ENCODE peak calls at places on chromosomes 5 and 9, in eight cellular contexts. One of them, this sample, is unnamed.

GRCh38 chr9:136505406-136506403 is 22.9 kb upstream of the SEC16A start:
- DNase-seq in Karpas-422: no peak
- DNase-seq in heart left ventricle: no peak
- DNase-seq in bronchial epithelial cell: no peak
- DNase-seq in fibroblast of lung: no peak
- DNase-seq in GM23248: no peak
- DNase-seq in fibroblast of villous mesenchyme: no peak
- DNase-seq in adipocyte: no peak
- DNase-seq in this sample: no peak

GRCh38 chr5:52997424-52997823 is 8.3 kb downstream of the ITGA2 start:
- DNase-seq in GM23248: peak
- DNase-seq in fibroblast of villous mesenchyme: no peak
- DNase-seq in heart left ventricle: no peak
- DNase-seq in bronchial epithelial cell: no peak
- DNase-seq in adipocyte: no peak
- DNase-seq in fibroblast of lung: no peak
- DNase-seq in Karpas-422: no peak
- DNase-seq in this sample: peak

GRCh38 chr5:7773178-7773577 is 77.8 kb downstream of the CFAP90 start:
- DNase-seq in Karpas-422: no peak
- DNase-seq in fibroblast of lung: no peak
- DNase-seq in heart left ventricle: no peak
- DNase-seq in bronchial epithelial cell: no peak
- DNase-seq in GM23248: no peak
- DNase-seq in fibroblast of villous mesenchyme: no peak
- DNase-seq in adipocyte: no peak
- DNase-seq in this sample: no peak

GRCh38 chr9:70049672-70050271 is 6.1 kb downstream of the MAMDC2 start:
- DNase-seq in fibroblast of villous mesenchyme: peak
- DNase-seq in GM23248: peak
- DNase-seq in adipocyte: peak
- DNase-seq in bronchial epithelial cell: no peak
- DNase-seq in Karpas-422: no peak
- DNase-seq in fibroblast of lung: peak
- DNase-seq in heart left ventricle: peak
- DNase-seq in this sample: peak

GRCh38 chr5:179217356-179217755 is 127.9 kb downstream of the ADAMTS2 start:
- DNase-seq in adipocyte: no peak
- DNase-seq in bronchial epithelial cell: no peak
- DNase-seq in heart left ventricle: no peak
- DNase-seq in Karpas-422: no peak
- DNase-seq in fibroblast of lung: peak
- DNase-seq in GM23248: peak
- DNase-seq in fibroblast of villous mesenchyme: peak
- DNase-seq in this sample: peak

GRCh38 chr9:36855443-36856315 is 178.4 kb downstream of the PAX5 start:
- DNase-seq in GM23248: peak
- DNase-seq in heart left ventricle: no peak
- DNase-seq in fibroblast of lung: no peak
- DNase-seq in adipocyte: no peak
- DNase-seq in bronchial epithelial cell: peak
- DNase-seq in fibroblast of villous mesenchyme: no peak
- DNase-seq in Karpas-422: peak
- DNase-seq in this sample: peak

GRCh38 chr5:181198905-181199519 is 6.0 kb downstream of the TRIM7 start:
- DNase-seq in adipocyte: no peak
- DNase-seq in fibroblast of villous mesenchyme: no peak
- DNase-seq in heart left ventricle: no peak
- DNase-seq in Karpas-422: no peak
- DNase-seq in GM23248: no peak
- DNase-seq in bronchial epithelial cell: no peak
- DNase-seq in fibroblast of lung: no peak
- DNase-seq in this sample: no peak

GRCh38 chr9:134589748-134590147 is 51.9 kb upstream of the COL5A1 start:
- DNase-seq in adipocyte: no peak
- DNase-seq in fibroblast of villous mesenchyme: no peak
- DNase-seq in heart left ventricle: no peak
- DNase-seq in GM23248: no peak
- DNase-seq in Karpas-422: no peak
- DNase-seq in bronchial epithelial cell: no peak
- DNase-seq in fibroblast of lung: no peak
- DNase-seq in this sample: no peak

GRCh38 chr9:113886471-113886870 is 10.4 kb downstream of the ZNF618 start:
- DNase-seq in adipocyte: peak
- DNase-seq in bronchial epithelial cell: no peak
- DNase-seq in fibroblast of lung: no peak
- DNase-seq in Karpas-422: no peak
- DNase-seq in heart left ventricle: no peak
- DNase-seq in fibroblast of villous mesenchyme: peak
- DNase-seq in GM23248: peak
- DNase-seq in this sample: peak

GRCh38 chr5:11048760-11049159 is 287.7 kb upstream of the DAP start:
- DNase-seq in GM23248: no peak
- DNase-seq in adipocyte: no peak
- DNase-seq in fibroblast of lung: no peak
- DNase-seq in Karpas-422: peak
- DNase-seq in heart left ventricle: no peak
- DNase-seq in bronchial epithelial cell: no peak
- DNase-seq in fibroblast of villous mesenchyme: no peak
- DNase-seq in this sample: no peak

GRCh38 chr5:65142511-65143011 is 339.2 kb downstream of the ADAMTS6 start:
- DNase-seq in fibroblast of villous mesenchyme: peak
- DNase-seq in bronchial epithelial cell: peak
- DNase-seq in GM23248: peak
- DNase-seq in heart left ventricle: no peak
- DNase-seq in fibroblast of lung: peak
- DNase-seq in Karpas-422: no peak
- DNase-seq in adipocyte: peak
- DNase-seq in this sample: peak

GRCh38 chr5:671459-672328 is 21.5 kb downstream of the TPPP start:
- DNase-seq in Karpas-422: peak
- DNase-seq in heart left ventricle: peak
- DNase-seq in adipocyte: peak
- DNase-seq in bronchial epithelial cell: peak
- DNase-seq in fibroblast of villous mesenchyme: peak
- DNase-seq in GM23248: peak
- DNase-seq in fibroblast of lung: peak
- DNase-seq in this sample: peak

GRCh38 chr5:95822408-95823240 is at the start of gene GLRX:
- DNase-seq in bronchial epithelial cell: peak
- DNase-seq in heart left ventricle: peak
- DNase-seq in GM23248: peak
- DNase-seq in fibroblast of lung: peak
- DNase-seq in Karpas-422: peak
- DNase-seq in adipocyte: peak
- DNase-seq in fibroblast of villous mesenchyme: peak
- DNase-seq in this sample: peak

GRCh38 chr5:141681695-141682641 is at the start of gene ARAP3:
- DNase-seq in bronchial epithelial cell: peak
- DNase-seq in heart left ventricle: peak
- DNase-seq in fibroblast of villous mesenchyme: peak
- DNase-seq in fibroblast of lung: peak
- DNase-seq in adipocyte: peak
- DNase-seq in Karpas-422: no peak
- DNase-seq in GM23248: peak
- DNase-seq in this sample: peak

GRCh38 chr9:77673912-77674791 is 26.0 kb upstream of the GNA14 start:
- DNase-seq in fibroblast of lung: no peak
- DNase-seq in heart left ventricle: no peak
- DNase-seq in GM23248: no peak
- DNase-seq in fibroblast of villous mesenchyme: no peak
- DNase-seq in adipocyte: peak
- DNase-seq in Karpas-422: peak
- DNase-seq in bronchial epithelial cell: no peak
- DNase-seq in this sample: peak

GRCh38 chr9:98708933-98709911 is at the start of gene GABBR2:
- DNase-seq in GM23248: peak
- DNase-seq in fibroblast of lung: peak
- DNase-seq in Karpas-422: no peak
- DNase-seq in heart left ventricle: no peak
- DNase-seq in bronchial epithelial cell: no peak
- DNase-seq in adipocyte: peak
- DNase-seq in fibroblast of villous mesenchyme: no peak
- DNase-seq in this sample: no peak

GRCh38 chr5:148179234-148179824 is 11.0 kb downstream of the SPINK14 start:
- DNase-seq in bronchial epithelial cell: peak
- DNase-seq in fibroblast of lung: peak
- DNase-seq in heart left ventricle: no peak
- DNase-seq in Karpas-422: peak
- DNase-seq in adipocyte: peak
- DNase-seq in GM23248: peak
- DNase-seq in fibroblast of villous mesenchyme: peak
- DNase-seq in this sample: peak

DNA sequence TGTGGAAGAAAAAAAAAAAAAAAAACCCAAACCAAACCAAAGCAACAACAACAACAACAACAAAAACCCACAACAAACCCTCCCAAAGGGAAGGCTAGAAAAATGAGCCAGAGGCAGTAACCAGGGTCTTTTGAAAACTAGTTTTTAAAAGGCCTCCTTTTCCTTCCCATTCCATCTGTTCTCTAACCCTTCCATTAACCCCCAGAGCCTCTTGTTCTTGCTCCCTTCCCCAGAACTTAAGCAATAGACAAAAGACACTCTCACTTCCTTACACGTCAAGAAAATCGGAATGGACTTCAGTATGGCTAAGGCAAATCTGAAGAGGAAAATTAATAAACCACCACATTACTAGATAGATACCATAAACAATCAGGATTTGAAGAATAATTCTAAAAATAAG is 292.8 kb downstream of the ARL15 start:
- DNase-seq in heart left ventricle: no peak
- DNase-seq in bronchial epithelial cell: no peak
- DNase-seq in Karpas-422: no peak
- DNase-seq in adipocyte: no peak
- DNase-seq in fibroblast of lung: no peak
- DNase-seq in GM23248: no peak
- DNase-seq in fibroblast of villous mesenchyme: no peak
- DNase-seq in this sample: no peak
- H3K4me3 ChIP-seq in heart left ventricle: no peak
- H3K4me3 ChIP-seq in bronchial epithelial cell: no peak
- H3K4me3 ChIP-seq in Karpas-422: no peak
- H3K4me3 ChIP-seq in adipocyte: no peak
- H3K4me3 ChIP-seq in fibroblast of lung: no peak
- H3K4me3 ChIP-seq in GM23248: no peak
- H3K4me3 ChIP-seq in fibroblast of villous mesenchyme: no peak
- H3K4me3 ChIP-seq in this sample: no peak

GRCh38 chr5:150153483-150153882 is 2.2 kb downstream of the PDGFRB start:
- DNase-seq in Karpas-422: no peak
- DNase-seq in adipocyte: no peak
- DNase-seq in fibroblast of villous mesenchyme: no peak
- DNase-seq in bronchial epithelial cell: no peak
- DNase-seq in heart left ventricle: no peak
- DNase-seq in GM23248: no peak
- DNase-seq in fibroblast of lung: no peak
- DNase-seq in this sample: no peak

GRCh38 chr5:150155258-150156032 is at the start of gene PDGFRB:
- DNase-seq in heart left ventricle: peak
- DNase-seq in fibroblast of villous mesenchyme: peak
- DNase-seq in adipocyte: peak
- DNase-seq in bronchial epithelial cell: no peak
- DNase-seq in GM23248: peak
- DNase-seq in fibroblast of lung: peak
- DNase-seq in Karpas-422: no peak
- DNase-seq in this sample: peak

GRCh38 chr5:150153957-150154617 is 1.6 kb downstream of the PDGFRB start:
- DNase-seq in heart left ventricle: no peak
- DNase-seq in GM23248: peak
- DNase-seq in fibroblast of lung: peak
- DNase-seq in bronchial epithelial cell: no peak
- DNase-seq in adipocyte: peak
- DNase-seq in Karpas-422: peak
- DNase-seq in fibroblast of villous mesenchyme: peak
- DNase-seq in this sample: peak

GRCh38 chr5:150156033-150156381 is 362 bp upstream of the PDGFRB start:
- DNase-seq in fibroblast of villous mesenchyme: no peak
- DNase-seq in heart left ventricle: no peak
- DNase-seq in GM23248: no peak
- DNase-seq in adipocyte: no peak
- DNase-seq in Karpas-422: no peak
- DNase-seq in fibroblast of lung: no peak
- DNase-seq in bronchial epithelial cell: no peak
- DNase-seq in this sample: no peak

DNA sequence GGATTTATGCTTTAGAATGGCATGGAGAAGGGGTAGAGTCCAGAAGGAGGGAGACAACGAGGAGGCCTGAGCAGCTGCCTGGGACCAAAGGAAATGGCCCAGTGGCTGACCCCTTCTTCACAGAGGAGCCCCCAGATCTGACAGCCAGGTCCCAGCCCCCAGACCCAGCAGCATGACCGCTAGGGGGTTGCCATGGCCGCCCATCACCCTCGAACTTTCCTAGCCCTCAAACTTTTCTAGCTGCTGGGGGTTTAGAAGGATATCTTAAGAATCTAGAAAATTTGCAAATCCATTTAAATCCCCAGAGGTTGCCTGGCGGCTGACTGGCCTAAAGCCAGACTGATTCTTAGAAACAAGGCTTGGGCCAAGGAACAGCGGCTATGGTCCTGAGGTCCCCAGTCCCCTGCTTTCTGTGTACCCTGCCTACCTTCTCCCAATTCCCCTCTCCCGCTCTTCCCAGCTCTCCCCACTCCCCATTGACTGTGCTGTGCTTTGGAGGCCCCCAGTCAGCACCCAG is 969 bp downstream of the PDGFRB start:
- DNase-seq in fibroblast of villous mesenchyme: no peak
- DNase-seq in bronchial epithelial cell: no peak
- DNase-seq in adipocyte: no peak
- DNase-seq in fibroblast of lung: no peak
- DNase-seq in GM23248: peak
- DNase-seq in heart left ventricle: no peak
- DNase-seq in Karpas-422: peak
- DNase-seq in this sample: peak
- H3K4me3 ChIP-seq in fibroblast of villous mesenchyme: peak
- H3K4me3 ChIP-seq in bronchial epithelial cell: no peak
- H3K4me3 ChIP-seq in adipocyte: peak
- H3K4me3 ChIP-seq in fibroblast of lung: peak
- H3K4me3 ChIP-seq in GM23248: peak
- H3K4me3 ChIP-seq in heart left ventricle: peak
- H3K4me3 ChIP-seq in Karpas-422: no peak
- H3K4me3 ChIP-seq in this sample: peak

GRCh38 chr9:131627326-131627845 is 82.1 kb downstream of the PRRT1B start:
- DNase-seq in adipocyte: peak
- DNase-seq in bronchial epithelial cell: peak
- DNase-seq in fibroblast of villous mesenchyme: no peak
- DNase-seq in GM23248: peak
- DNase-seq in Karpas-422: no peak
- DNase-seq in fibroblast of lung: peak
- DNase-seq in heart left ventricle: no peak
- DNase-seq in this sample: peak
- H3K4me3 ChIP-seq in adipocyte: no peak
- H3K4me3 ChIP-seq in bronchial epithelial cell: no peak
- H3K4me3 ChIP-seq in fibroblast of villous mesenchyme: no peak
- H3K4me3 ChIP-seq in GM23248: no peak
- H3K4me3 ChIP-seq in Karpas-422: no peak
- H3K4me3 ChIP-seq in fibroblast of lung: no peak
- H3K4me3 ChIP-seq in heart left ventricle: no peak
- H3K4me3 ChIP-seq in this sample: no peak

DNA sequence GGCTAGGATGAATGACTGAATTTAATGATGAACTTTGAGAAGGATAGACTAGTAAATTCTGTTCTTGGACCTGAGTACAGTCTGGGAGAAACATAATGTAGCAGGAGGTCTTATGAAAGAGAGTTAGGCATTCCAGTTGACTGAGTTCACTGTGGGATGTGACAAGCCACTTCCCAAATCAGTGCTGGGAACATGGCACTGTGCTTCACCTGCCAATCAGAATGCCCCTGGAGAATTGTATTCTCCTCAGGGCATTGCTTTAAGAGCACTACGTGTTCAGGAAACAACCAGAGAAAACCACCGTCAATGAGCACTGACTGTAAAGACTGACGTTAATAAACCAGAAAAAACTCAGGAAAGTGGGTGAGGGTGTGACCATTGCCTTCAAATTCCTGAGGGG is 1.2 kb downstream of the CCDC107 start:
- DNase-seq in heart left ventricle: peak
- DNase-seq in GM23248: peak
- DNase-seq in fibroblast of villous mesenchyme: peak
- DNase-seq in bronchial epithelial cell: peak
- DNase-seq in Karpas-422: peak
- DNase-seq in fibroblast of lung: peak
- DNase-seq in adipocyte: peak
- DNase-seq in this sample: peak
- H3K4me3 ChIP-seq in heart left ventricle: no peak
- H3K4me3 ChIP-seq in GM23248: peak
- H3K4me3 ChIP-seq in fibroblast of villous mesenchyme: peak
- H3K4me3 ChIP-seq in bronchial epithelial cell: no peak
- H3K4me3 ChIP-seq in Karpas-422: peak
- H3K4me3 ChIP-seq in fibroblast of lung: peak
- H3K4me3 ChIP-seq in adipocyte: peak
- H3K4me3 ChIP-seq in this sample: peak

This sample was measured in choroid plexus epithelial cell.